ENCODE peak calls at places on chromosomes 3 and 15, in eight cellular contexts. T is NCI-H345; Z is activated CD4-positive, CD25-positive, alpha-beta regulatory T cell; U is activated naive CD8-positive, alpha-beta T cell treated with anti-CD3 and anti-CD28 coated beads, Interleukin-2, amount 50 U/mL, for 24 hours; N is GM18507; W is NCI-H748 treated with DMSO at 0.1 percent for 48 hours; H is ecto neural progenitor cell; M is mesenteric fat pad. Q is an unnamed sample.

GRCh38 chr3:108818404-108818803 is 4.2 kb upstream of the TRAT1 start:
- DNase-seq in T (no peak), Z (peak), U (peak), N (no peak), W (peak), H (peak), M (no peak), Q (peak)

GRCh38 chr15:60673918-60674558 is 195.1 kb upstream of the ICE2 start:
- DNase-seq in T (no peak), Z (no peak), U (peak), N (no peak), W (no peak), H (no peak), M (no peak), Q (no peak)

GRCh38 chr3:50303038-50303815 is at the start of gene HYAL1:
- DNase-seq in T (no peak), Z (no peak), U (peak), N (no peak), W (no peak), H (peak), M (no peak), Q (peak)

GRCh38 chr3:126356373-126357298 is 572 bp downstream of the KLF15 start:
- DNase-seq in T (no peak), Z (no peak), U (peak), N (no peak), W (no peak), H (peak), M (no peak), Q (no peak)

GRCh38 chr15:74716647-74717046 is 8.7 kb downstream of the CYP1A1 start:
- DNase-seq in T (no peak), Z (no peak), U (no peak), N (no peak), W (no peak), H (no peak), M (no peak), Q (peak)

GRCh38 chr15:70286110-70286806 is 188.5 kb upstream of the TLE3 start:
- DNase-seq in T (peak), Z (no peak), U (no peak), N (no peak), W (no peak), H (no peak), M (peak), Q (no peak)

GRCh38 chr3:39413691-39414420 is 7.3 kb downstream of the RPSA start:
- DNase-seq in T (no peak), Z (no peak), U (no peak), N (no peak), W (no peak), H (no peak), M (no peak), Q (no peak)

GRCh38 chr15:51267714-51268105 is 70.7 kb downstream of the CYP19A1 start:
- DNase-seq in T (no peak), Z (no peak), U (no peak), N (no peak), W (no peak), H (no peak), M (no peak), Q (peak)

GRCh38 chr3:47362704-47363103 is 18.1 kb upstream of the PTPN23 start:
- DNase-seq in T (no peak), Z (no peak), U (no peak), N (no peak), W (no peak), H (no peak), M (no peak), Q (no peak)

GRCh38 chr15:81113861-81114261 is 20.2 kb upstream of the CFAP161 start:
- DNase-seq in T (no peak), Z (no peak), U (no peak), N (no peak), W (no peak), H (no peak), M (no peak), Q (no peak)

GRCh38 chr3:77038468-77038927 is 1.4 kb upstream of the ROBO2 start:
- DNase-seq in T (peak), Z (no peak), U (no peak), N (no peak), W (peak), H (peak), M (no peak), Q (peak)

GRCh38 chr3:149845570-149846244 is 32.7 kb downstream of the RNF13 start:
- DNase-seq in T (no peak), Z (no peak), U (no peak), N (no peak), W (no peak), H (no peak), M (no peak), Q (no peak)

GRCh38 chr3:151400341-151400740 is 15.8 kb upstream of the P2RY12 start:
- DNase-seq in T (no peak), Z (no peak), U (no peak), N (no peak), W (no peak), H (no peak), M (no peak), Q (no peak)

Q was measured in SK-MEL-5.